ENCODE peak calls at places on chromosomes 16 and 17, in eight cellular contexts. A is A549, D is H1, C is HCT116, Y is K562, F is GM12878, Z is endothelial cell of umbilical vein, T is HepG2. N is an unnamed sample.

GRCh38 chr16:68005786-68006286 is 6.6 kb upstream of the DPEP2 start:
- DNase-seq in T (no peak), Z (peak; percentile 92), A (no peak), F (no peak), Y (no peak), D (no peak), C (no peak), N (peak; percentile 94)

GRCh38 chr17:28174352-28175046 is 132.0 kb downstream of the NLK start:
- DNase-seq in A (no peak), Y (no peak), F (peak; percentile 24), T (no peak), C (no peak), Z (peak; percentile 29), D (no peak), N (peak; percentile 37)

GRCh38 chr16:72878301-72879269 is 169.3 kb downstream of the ZFHX3 start:
- DNase-seq in Z (no peak), T (peak; percentile 95), F (no peak), Y (no peak), D (no peak), C (no peak), A (no peak), N (no peak)

GRCh38 chr16:85862476-85863383 is 36.2 kb upstream of the IRF8 start:
- DNase-seq in T (no peak), A (no peak), F (no peak), Z (no peak), Y (no peak), D (no peak), C (no peak), N (no peak)

GRCh38 chr17:74267579-74267978 is 6.5 kb upstream of the DNAI2 start:
- DNase-seq in F (no peak), D (no peak), C (no peak), Y (no peak), T (no peak), A (no peak), Z (no peak), N (no peak)

GRCh38 chr17:80527016-80527645 is 17.5 kb upstream of the RPTOR start:
- DNase-seq in C (no peak), F (no peak), T (no peak), Y (no peak), D (no peak), A (no peak), Z (no peak), N (no peak)

GRCh38 chr16:31129568-31130335 is 5.8 kb downstream of the PRSS8 start:
- DNase-seq in D (no peak), C (no peak), F (no peak), Z (no peak), A (no peak), Y (no peak), T (no peak), N (no peak)

GRCh38 chr17:4509402-4509801 is 10.7 kb downstream of the SPNS2 start:
- DNase-seq in Z (no peak), A (no peak), F (peak; percentile 4), C (no peak), Y (no peak), T (no peak), D (no peak), N (peak; percentile 43)

GRCh38 chr16:83561876-83562275 is 245.9 kb upstream of the HSBP1 start:
- DNase-seq in C (no peak), T (peak; percentile 13), Z (peak; percentile 6), A (no peak), F (no peak), Y (peak; percentile 25), D (no peak), N (peak; percentile 37)

GRCh38 chr16:22313876-22314470 is 16.8 kb downstream of the POLR3E start:
- DNase-seq in T (no peak), Z (no peak), A (no peak), D (no peak), Y (no peak), C (no peak), F (no peak), N (no peak)

GRCh38 chr16:73890524-73891500 is 405.8 kb upstream of the PSMD7 start:
- DNase-seq in Z (no peak), Y (no peak), C (no peak), T (no peak), F (no peak), D (peak; percentile 15), A (no peak), N (peak; percentile 28)

GRCh38 chr17:44903012-44903685 is 3.9 kb upstream of the EFTUD2 start:
- DNase-seq in T (no peak), D (no peak), F (no peak), Z (no peak), A (no peak), Y (no peak), C (no peak), N (no peak)

GRCh38 chr17:44900894-44901293 is 1.6 kb upstream of the EFTUD2 start:
- DNase-seq in T (no peak), C (no peak), D (no peak), A (peak; percentile 58), F (no peak), Z (peak; percentile 93), Y (no peak), N (no peak)

GRCh38 chr17:44899074-44899782 is at the start of gene EFTUD2:
- DNase-seq in C (peak; percentile 77), A (peak; percentile 96), Z (peak; percentile 93), F (peak; percentile 71), T (peak; percentile 85), Y (peak; percentile 95), D (peak; percentile 67), N (peak; percentile 91)

GRCh38 chr17:44902135-44902760 is 3.0 kb upstream of the EFTUD2 start:
- DNase-seq in D (no peak), Z (no peak), Y (no peak), A (no peak), C (no peak), T (no peak), F (no peak), N (no peak)

GRCh38 chr17:44901323-44901965 is 2.2 kb upstream of the EFTUD2 start:
- DNase-seq in Y (no peak), Z (peak; percentile 88), C (no peak), T (no peak), A (peak; percentile 62), D (no peak), F (no peak), N (no peak)
- TF ChIP-seq MAX in Y (no peak), Z (no peak), C (no peak), T (no peak), A (no peak), D (no peak), F (no peak), N (no peak)

GRCh38 chr16:1469693-1470201 is 5.1 kb downstream of the CLCN7 start:
- DNase-seq in C (no peak), Y (no peak), D (no peak), F (no peak), T (no peak), A (no peak), Z (no peak), N (peak; percentile 91)
- TF ChIP-seq POLR2A in C (no peak), Y (no peak), D (no peak), F (peak; percentile 55), T (no peak), A (no peak), Z (no peak), N (peak; percentile 54)

DNA sequence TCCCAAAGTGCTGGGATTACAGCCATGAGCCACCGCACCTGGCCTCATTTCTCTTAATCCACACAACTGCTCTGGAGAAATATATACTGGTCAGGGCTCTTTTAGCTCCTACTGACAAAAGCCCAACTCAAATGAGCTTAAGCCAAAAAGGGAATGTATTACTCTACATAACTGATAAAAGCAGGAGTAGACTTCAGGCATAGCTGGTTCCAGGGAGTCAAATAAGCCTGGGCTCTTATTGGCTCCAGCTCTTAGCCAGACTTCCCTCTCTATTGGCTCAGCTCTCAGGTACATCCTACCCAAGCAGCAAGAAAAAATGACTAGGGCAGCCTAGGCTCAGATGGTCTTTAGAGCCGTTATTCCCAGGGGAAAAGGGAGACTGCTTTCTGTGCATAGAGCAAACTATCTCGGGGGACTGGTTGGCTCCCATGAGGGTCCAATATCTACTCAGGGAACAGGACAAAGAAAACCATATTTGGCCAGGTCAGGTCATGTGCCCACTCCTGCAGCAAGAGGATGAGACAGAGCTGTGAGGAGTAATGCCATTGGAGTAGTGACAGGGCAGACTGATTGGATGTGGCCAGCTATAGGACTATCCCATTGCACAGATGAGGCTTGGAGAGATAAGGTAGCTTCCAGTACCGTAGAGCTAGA is 21.2 kb downstream of the TBX2 start:
- DNase-seq in Z (no peak), F (no peak), C (no peak), Y (no peak), D (no peak), T (no peak), A (no peak), N (no peak)
- TF ChIP-seq MAX in Z (no peak), F (no peak), C (no peak), Y (no peak), D (no peak), T (no peak), A (no peak), N (no peak)

DNA sequence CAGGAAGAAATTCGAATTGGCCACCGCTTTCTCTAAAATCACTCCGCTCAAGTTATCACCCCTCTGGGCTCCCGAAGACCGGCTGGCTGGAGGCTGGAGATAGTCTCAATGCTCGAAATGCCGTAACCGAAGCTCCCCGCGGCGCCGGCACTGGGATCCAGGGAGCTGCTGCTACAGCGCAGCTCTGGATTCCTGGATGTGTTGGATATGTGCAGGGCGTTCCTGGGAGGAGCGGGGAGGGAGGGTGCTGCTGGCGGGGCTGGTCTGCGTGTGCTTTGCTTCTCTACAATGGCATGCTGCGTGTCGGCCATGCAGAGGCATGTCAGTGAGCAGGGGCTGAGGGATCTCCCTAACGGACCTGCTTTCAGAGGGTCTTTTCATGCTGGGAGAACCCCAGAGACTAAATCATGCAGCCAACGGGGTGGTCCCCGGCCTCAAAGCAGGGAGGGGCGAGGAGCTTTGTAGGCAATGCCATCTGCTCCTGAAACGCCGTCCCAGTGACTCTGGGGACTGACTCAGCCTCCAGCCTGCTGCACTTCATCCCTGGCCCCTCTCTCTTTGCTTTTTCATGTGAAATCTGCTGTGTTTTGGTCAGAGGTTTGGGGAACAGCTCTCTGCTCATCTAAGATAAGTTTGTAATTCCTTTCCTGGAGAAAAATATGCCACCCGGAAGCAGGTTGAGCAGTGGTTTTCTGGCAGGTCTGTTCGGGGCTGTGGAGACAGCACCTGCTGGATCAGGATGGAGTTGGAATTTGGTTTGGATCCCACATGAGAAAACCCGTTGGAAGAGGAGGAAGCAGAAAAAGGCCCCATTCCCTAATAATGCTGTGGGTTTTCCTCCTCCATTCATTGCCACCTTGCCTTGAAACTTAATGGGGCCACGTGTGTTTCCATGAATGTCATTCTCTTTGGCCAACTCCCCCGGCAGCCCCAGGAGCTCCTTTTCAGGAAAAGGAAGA is 311.4 kb downstream of the SEC14L1 start:
- DNase-seq in D (no peak), Y (no peak), F (no peak), Z (peak; percentile 68), C (no peak), T (peak; percentile 75), A (no peak), N (peak; percentile 39)
- TF ChIP-seq POLR2A in D (no peak), Y (no peak), F (no peak), Z (no peak), C (no peak), T (no peak), A (no peak), N (no peak)

N was measured in NB4.